ENCODE peak calls at places on chromosomes 16 and 17, in ten cellular contexts. O, G, T, W, F, A, B, V, Q and J are unnamed samples.

GRCh38 chr16:86519649-86520316 is 9.5 kb downstream of the FOXF1 start:
- DNase-seq in O (peak), G (peak), T (peak), W (no peak), F (no peak), A (peak), B (peak), V (peak), Q (peak), J (peak)

GRCh38 chr16:54285414-54286066 is 1.0 kb downstream of the IRX3 start:
- DNase-seq in O (no peak), G (no peak), T (no peak), W (no peak), F (peak), A (peak), B (peak), V (no peak), Q (no peak), J (peak)

GRCh38 chr16:8686879-8687278 is 12.5 kb downstream of the ABAT start:
- DNase-seq in O (peak), G (no peak), T (peak), W (no peak), F (no peak), A (no peak), B (no peak), V (no peak), Q (no peak), J (no peak)

GRCh38 chr16:54244061-54244886 is 42.3 kb downstream of the IRX3 start:
- DNase-seq in O (no peak), G (no peak), T (no peak), W (no peak), F (no peak), A (no peak), B (no peak), V (no peak), Q (no peak), J (no peak)

GRCh38 chr16:73019456-73020362 is 28.2 kb downstream of the ZFHX3 start:
- DNase-seq in O (no peak), G (no peak), T (no peak), W (peak), F (peak), A (no peak), B (peak), V (peak), Q (no peak), J (peak)

GRCh38 chr16:69495821-69496220 is 69.9 kb upstream of the NFAT5 start:
- DNase-seq in O (no peak), G (no peak), T (no peak), W (no peak), F (no peak), A (peak), B (no peak), V (no peak), Q (no peak), J (no peak)

GRCh38 chr16:53504665-53505064 is 1.7 kb upstream of the AKTIP start:
- DNase-seq in O (no peak), G (no peak), T (no peak), W (no peak), F (no peak), A (no peak), B (peak), V (peak), Q (peak), J (no peak)

GRCh38 chr17:67947325-67947813 is 48.9 kb downstream of the C17orf58 start:
- DNase-seq in O (no peak), G (no peak), T (no peak), W (no peak), F (no peak), A (no peak), B (no peak), V (no peak), Q (no peak), J (no peak)

GRCh38 chr17:29237476-29238132 is 9.1 kb upstream of the CRYBA1 start:
- DNase-seq in O (no peak), G (no peak), T (no peak), W (no peak), F (no peak), A (no peak), B (peak), V (peak), Q (no peak), J (no peak)

GRCh38 chr16:46747777-46748651 is at the start of gene MYLK3:
- DNase-seq in O (no peak), G (no peak), T (no peak), W (no peak), F (peak), A (peak), B (no peak), V (no peak), Q (no peak), J (no peak)

DNA sequence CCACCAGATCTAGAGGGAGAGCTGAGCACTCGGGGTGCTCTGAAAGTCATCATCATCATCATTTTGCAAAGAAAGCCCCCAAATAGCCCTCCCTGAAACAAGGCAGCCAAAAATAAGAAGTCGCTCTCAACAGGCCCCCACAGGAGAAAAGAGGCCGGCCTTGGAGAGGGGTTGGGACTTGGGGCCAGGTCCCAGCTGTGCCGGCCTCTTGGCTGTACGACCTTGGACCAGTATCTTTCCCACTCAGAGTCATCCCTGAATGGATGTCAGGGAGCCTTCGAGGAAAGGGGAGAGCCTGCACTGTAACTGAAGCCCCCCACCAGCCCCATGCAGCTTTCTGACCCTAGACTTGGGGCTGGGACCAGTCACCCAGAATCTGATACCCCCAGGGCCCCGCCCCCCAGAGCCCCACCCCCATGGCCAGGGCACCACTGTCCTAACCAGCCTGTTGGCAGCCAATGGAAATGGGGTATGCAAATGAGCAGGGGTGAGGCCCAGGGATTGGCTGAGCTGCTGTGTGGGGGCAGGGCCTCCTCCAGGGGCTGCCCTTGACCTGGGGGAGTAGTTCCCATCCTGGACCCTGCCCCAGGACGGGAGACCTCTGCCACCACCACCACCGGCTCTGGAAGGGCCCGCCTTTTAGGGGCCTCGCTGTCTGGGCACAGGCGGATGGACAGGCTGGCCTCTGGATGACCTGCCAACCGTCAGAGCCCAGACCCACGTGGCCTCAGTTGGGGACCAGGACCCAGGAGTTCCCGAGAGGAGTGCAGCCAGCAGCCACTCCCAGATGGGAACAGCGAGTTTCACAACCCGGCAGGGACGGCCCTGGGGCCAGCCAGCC is 15.4 kb downstream of the ZFPM1 start:
- DNase-seq in O (no peak), G (no peak), T (no peak), W (no peak), F (no peak), A (no peak), B (peak), V (peak), Q (no peak), J (peak)
- H3K4me3 ChIP-seq in O (no peak), G (no peak), T (no peak), W (no peak), F (no peak), A (no peak), B (no peak), V (no peak), Q (no peak), J (no peak)

GRCh38 chr17:39704821-39705551 is 5.1 kb downstream of the ERBB2 start:
- DNase-seq in O (no peak), G (no peak), T (no peak), W (no peak), F (peak), A (no peak), B (peak), V (peak), Q (no peak), J (no peak)
- TF ChIP-seq CTCF in O (no peak), G (peak), T (peak), W (peak), F (peak), A (no peak), B (peak), V (peak), Q (no peak), J (peak)

DNA sequence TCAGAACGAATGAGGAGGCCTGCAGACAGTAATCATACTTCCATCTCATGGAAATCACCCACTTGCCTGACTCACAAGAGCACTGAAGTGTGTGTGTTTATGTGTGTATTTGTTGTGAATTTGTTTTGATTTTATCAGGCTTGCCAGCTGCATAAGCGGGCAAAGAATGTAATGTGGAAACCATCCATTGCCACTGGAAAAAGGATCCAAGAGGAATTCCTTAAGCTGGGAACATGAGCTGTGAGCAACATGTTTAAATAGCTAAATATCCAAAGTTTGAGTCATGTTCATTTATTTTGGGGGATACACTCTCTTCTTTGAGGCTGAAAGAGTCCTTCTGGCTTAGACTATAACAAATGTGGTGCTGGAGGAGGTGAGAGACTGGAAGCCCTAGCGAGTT is 198.4 kb upstream of the TBX2 start:
- DNase-seq in O (no peak), G (no peak), T (no peak), W (peak), F (no peak), A (no peak), B (peak), V (peak), Q (no peak), J (peak)
- H3K4me3 ChIP-seq in O (no peak), G (no peak), T (no peak), W (no peak), F (peak), A (no peak), B (no peak), V (peak), Q (no peak), J (peak)

GRCh38 chr16:82589407-82589806 is 37.4 kb upstream of the CDH13 start:
- DNase-seq in O (no peak), G (no peak), T (no peak), W (no peak), F (no peak), A (no peak), B (no peak), V (no peak), Q (no peak), J (no peak)
- TF ChIP-seq CTCF in O (no peak), G (no peak), T (no peak), W (no peak), F (no peak), A (no peak), B (no peak), V (no peak), Q (no peak), J (no peak)

DNA sequence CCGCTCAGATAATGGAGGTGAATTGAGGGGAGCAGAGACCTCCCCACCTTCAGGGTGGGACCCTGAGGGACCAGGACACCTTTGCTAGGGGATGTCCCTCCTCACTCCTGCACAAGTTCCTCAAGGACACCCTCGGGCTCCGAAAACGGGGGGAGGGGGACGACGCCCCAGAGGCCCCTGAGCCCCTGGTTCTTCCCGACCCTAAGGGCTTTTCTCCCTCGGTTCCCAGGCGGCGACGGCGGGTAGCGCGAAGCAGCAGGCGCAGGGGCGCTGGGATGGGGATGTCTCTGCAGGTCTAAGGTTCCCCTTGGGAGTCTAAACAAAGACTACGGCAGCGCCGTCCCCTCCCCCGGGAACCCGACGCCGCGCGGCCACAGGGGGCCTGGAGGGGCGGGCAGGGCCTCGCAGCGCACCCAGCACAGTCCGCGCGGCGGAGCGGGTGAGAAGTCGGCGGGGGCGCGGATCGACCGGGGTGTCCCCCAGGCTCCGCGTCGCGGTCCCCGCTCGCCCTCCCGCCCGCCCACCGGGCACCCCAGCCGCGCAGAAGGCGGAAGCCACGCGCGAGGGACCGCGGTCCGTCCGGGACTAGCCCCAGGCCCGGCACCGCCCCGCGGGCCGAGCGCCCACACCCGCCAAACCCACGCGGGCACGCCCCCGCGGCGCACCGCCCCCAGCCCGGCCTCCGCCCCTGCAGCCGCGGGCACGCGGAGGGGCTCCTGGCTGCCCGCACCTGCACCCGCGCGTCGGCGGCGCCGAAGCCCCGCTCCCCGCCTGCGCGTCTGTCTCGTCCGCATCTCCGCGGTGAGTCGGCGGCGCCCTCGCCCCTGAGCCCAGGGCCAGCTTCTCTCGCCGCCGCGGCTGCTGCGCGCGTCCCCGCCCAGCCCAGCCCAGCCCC is 36.7 kb upstream of the NDRG4 start:
- DNase-seq in O (no peak), G (no peak), T (no peak), W (no peak), F (no peak), A (peak), B (no peak), V (no peak), Q (no peak), J (no peak)
- H3K4me3 ChIP-seq in O (peak), G (peak), T (peak), W (peak), F (peak), A (peak), B (no peak), V (no peak), Q (no peak), J (no peak)

GRCh38 chr17:3683054-3683511 is 12.9 kb downstream of the P2RX5 start:
- DNase-seq in O (peak), G (no peak), T (no peak), W (no peak), F (no peak), A (no peak), B (peak), V (no peak), Q (peak), J (no peak)
- TF ChIP-seq CTCF in O (peak), G (peak), T (peak), W (peak), F (peak), A (peak), B (peak), V (peak), Q (peak), J (peak)

DNA sequence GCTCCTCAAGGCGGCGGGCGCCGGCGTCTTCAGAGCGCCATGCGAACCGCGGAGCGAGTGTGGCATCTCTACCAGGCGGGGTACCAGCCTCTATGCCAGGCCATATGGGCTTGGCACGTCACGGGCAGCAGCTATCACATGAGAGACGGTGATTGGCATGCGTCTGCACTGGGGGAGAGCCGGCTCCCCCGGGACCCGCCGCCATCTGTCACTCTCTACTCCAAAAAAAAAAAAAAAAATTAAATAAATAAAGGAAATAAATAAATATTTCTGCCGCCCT is at the start of gene NEUROD2:
- DNase-seq in O (no peak), G (no peak), T (no peak), W (no peak), F (no peak), A (no peak), B (no peak), V (no peak), Q (no peak), J (no peak)
- H3K4me3 ChIP-seq in O (no peak), G (peak), T (no peak), W (no peak), F (peak), A (peak), B (no peak), V (no peak), Q (no peak), J (no peak)